ENCODE peak calls at places on chromosomes 1 and 21, in ten cellular contexts. J is COR-L47; P is NCI-H1092 treated with DMSO at 0.1 percent for 48 hours; K is skeletal muscle cell; N is H54; M is activated CD8-positive, alpha-beta memory T cell treated with anti-CD3 and anti-CD28 coated beads for 48 hours; Q is right lobe of liver; V is epithelial cell of esophagus; C is GM04503; H is occipital lobe. Z is an unnamed sample.
A peak's percentile ranks its signal among the peaks of the same experiment; 100 is the strongest.

GRCh38 chr1:207306023-207306422 is 15.5 kb upstream of the CD55 start:
- DNase-seq in H (no peak), K (no peak), V (no peak), P (no peak), C (no peak), Q (no peak), J (no peak), N (no peak), M (no peak), Z (no peak)

GRCh38 chr1:58399176-58399575 is 147.3 kb downstream of the OMA1 start:
- DNase-seq in M (no peak), H (no peak), P (no peak), J (no peak), K (no peak), C (no peak), N (no peak), V (no peak), Q (no peak), Z (no peak)

GRCh38 chr1:179144621-179145020 is 62.8 kb downstream of the TOR3A start:
- DNase-seq in Q (no peak), H (no peak), P (no peak), J (no peak), C (no peak), V (peak; percentile 57), N (no peak), M (no peak), K (no peak), Z (no peak)

GRCh38 chr1:54940027-54940426 is 40.4 kb upstream of the TMEM61 start:
- DNase-seq in K (no peak), V (no peak), C (no peak), M (no peak), P (no peak), Q (no peak), H (no peak), J (no peak), N (no peak), Z (no peak)

GRCh38 chr1:53639251-53639721 is 99.7 kb downstream of the GLIS1 start:
- DNase-seq in K (peak; percentile 28), N (peak; percentile 59), P (no peak), M (no peak), Q (no peak), V (peak; percentile 45), J (no peak), C (no peak), H (no peak), Z (peak; percentile 19)

GRCh38 chr1:50126962-50127715 is 18.4 kb downstream of the ELAVL4 start:
- DNase-seq in P (no peak), N (no peak), V (no peak), K (no peak), M (no peak), J (no peak), H (no peak), C (no peak), Q (no peak), Z (no peak)

GRCh38 chr1:111723091-111723806 is 15.9 kb downstream of the INKA2 start:
- DNase-seq in P (no peak), C (no peak), J (no peak), N (no peak), V (no peak), Q (no peak), M (no peak), K (no peak), H (no peak), Z (no peak)

GRCh38 chr1:165162671-165163241 is 193.8 kb downstream of the LMX1A start:
- DNase-seq in V (peak; percentile 83), K (no peak), M (no peak), P (peak; percentile 92), H (no peak), Q (no peak), J (peak; percentile 76), C (no peak), N (no peak), Z (no peak)

GRCh38 chr1:84719477-84720274 is 29.4 kb upstream of the SSX2IP start:
- DNase-seq in Q (no peak), V (no peak), H (no peak), C (no peak), P (no peak), M (no peak), J (no peak), K (no peak), N (no peak), Z (no peak)

GRCh38 chr21:39453571-39454179 is 1.9 kb downstream of the SH3BGR start:
- DNase-seq in K (no peak), M (no peak), P (no peak), J (no peak), H (no peak), V (no peak), N (no peak), Q (no peak), C (no peak), Z (no peak)

GRCh38 chr1:17128361-17128760 is 9.1 kb upstream of the PADI2 start:
- DNase-seq in J (no peak), N (peak; percentile 76), M (no peak), V (peak; percentile 63), Q (no peak), C (peak; percentile 98), P (no peak), K (peak; percentile 76), H (no peak), Z (no peak)

GRCh38 chr1:209542585-209542984 is 40.9 kb upstream of the CAMK1G start:
- DNase-seq in N (no peak), P (no peak), V (peak; percentile 90), M (no peak), C (no peak), H (no peak), K (no peak), J (no peak), Q (no peak), Z (no peak)

GRCh38 chr1:94863297-94863911 is 43.2 kb downstream of the SLC44A3 start:
- DNase-seq in C (no peak), H (no peak), P (no peak), M (no peak), V (peak; percentile 47), N (no peak), J (no peak), K (peak; percentile 49), Q (no peak), Z (no peak)

GRCh38 chr1:217333939-217334338 is 297.0 kb downstream of the GPATCH2 start:
- DNase-seq in M (no peak), K (no peak), N (peak; percentile 23), Q (no peak), J (no peak), V (peak; percentile 42), P (peak; percentile 58), H (no peak), C (no peak), Z (no peak)

GRCh38 chr1:23578311-23578996 is 19.2 kb upstream of the ID3 start:
- DNase-seq in V (no peak), M (no peak), Q (no peak), P (no peak), J (no peak), C (no peak), H (no peak), N (no peak), K (no peak), Z (no peak)

GRCh38 chr1:15620155-15620545 is 2.9 kb downstream of the DDI2 start:
- DNase-seq in N (peak; percentile 39), M (no peak), P (no peak), H (no peak), C (no peak), J (no peak), K (no peak), Q (no peak), V (peak; percentile 83), Z (no peak)

GRCh38 chr1:215819114-215819513 is 252.0 kb downstream of the KCTD3 start:
- DNase-seq in K (no peak), P (no peak), C (no peak), H (no peak), V (no peak), Q (no peak), N (no peak), M (no peak), J (no peak), Z (no peak)

GRCh38 chr1:47465605-47466004 is 27.8 kb downstream of the FOXD2 start:
- DNase-seq in M (no peak), H (no peak), J (no peak), Q (no peak), V (no peak), N (no peak), P (no peak), K (no peak), C (no peak), Z (no peak)

GRCh38 chr1:38166461-38166860 is 119.9 kb upstream of the POU3F1 start:
- DNase-seq in Q (no peak), J (no peak), N (no peak), H (no peak), C (no peak), K (no peak), P (no peak), V (no peak), M (no peak), Z (no peak)

GRCh38 chr1:51736702-51737101 is 119.8 kb downstream of the OSBPL9 start:
- DNase-seq in V (peak; percentile 75), J (no peak), H (no peak), P (no peak), M (no peak), C (no peak), K (peak; percentile 67), Q (no peak), N (no peak), Z (no peak)

GRCh38 chr1:27598288-27598687 is 5.7 kb downstream of the AHDC1 start:
- DNase-seq in K (no peak), N (no peak), C (no peak), Q (no peak), P (no peak), V (no peak), J (no peak), H (no peak), M (no peak), Z (no peak)

GRCh38 chr1:214462882-214463281 is 88.5 kb downstream of the PTPN14 start:
- DNase-seq in Q (no peak), J (no peak), P (no peak), H (no peak), C (no peak), M (no peak), V (no peak), K (no peak), N (no peak), Z (no peak)

GRCh38 chr1:186535388-186536133 is 74.6 kb upstream of the PDC start:
- DNase-seq in V (peak; percentile 89), M (no peak), P (no peak), Q (no peak), K (peak; percentile 93), J (peak; percentile 4), H (no peak), N (peak; percentile 9), C (peak; percentile 85), Z (no peak)

GRCh38 chr1:109814993-109815786 is 51.5 kb upstream of the EPS8L3 start:
- DNase-seq in M (no peak), H (no peak), J (no peak), K (no peak), P (no peak), Q (no peak), C (no peak), N (no peak), V (no peak), Z (no peak)

GRCh38 chr1:33455537-33456301 is 16.7 kb upstream of the ZSCAN20 start:
- DNase-seq in P (peak; percentile 65), N (no peak), Q (no peak), H (no peak), K (peak; percentile 74), M (no peak), C (peak; percentile 70), V (peak; percentile 85), J (peak; percentile 51), Z (peak; percentile 36)

GRCh38 chr1:43438006-43438405 is 15.7 kb downstream of the HYI start:
- DNase-seq in J (no peak), Q (no peak), P (no peak), V (no peak), C (no peak), K (no peak), N (no peak), M (no peak), H (no peak), Z (no peak)

GRCh38 chr21:39669976-39670671 is 57.4 kb downstream of the B3GALT5 start:
- DNase-seq in V (no peak), C (no peak), K (no peak), Q (no peak), P (no peak), N (no peak), J (peak; percentile 47), H (no peak), M (no peak), Z (no peak)

GRCh38 chr1:12501661-12502060 is 116.3 kb downstream of the DHRS3 start:
- DNase-seq in C (no peak), V (peak; percentile 70), P (no peak), K (peak; percentile 40), N (peak; percentile 26), H (no peak), M (no peak), J (no peak), Q (no peak), Z (no peak)